ENCODE peak calls at places on chromosome 10, in ten cellular contexts. V is astrocyte of the spinal cord; B is lower lobe of right lung; S is left ventricle myocardium inferior; W is kidney epithelial cell; Z is CD4-positive, alpha-beta memory T cell; F is stomach; E is tibial artery; U is IMR-90; K is NT2/D1. C is an unnamed sample.
A peak's percentile ranks its signal among the peaks of the same experiment; 100 is the strongest.

GRCh38 chr10:70715853-70716795 is 43.8 kb downstream of the ADAMTS14 start:
- DNase-seq in E (no peak), S (no peak), K (no peak), U (peak; percentile 34), Z (peak; percentile 25), B (no peak), W (no peak), F (no peak), V (peak; percentile 73), C (no peak)

GRCh38 chr10:86341361-86341811 is 25.2 kb downstream of the GRID1 start:
- DNase-seq in B (peak; percentile 22), U (no peak), Z (no peak), W (no peak), K (no peak), F (no peak), S (no peak), E (no peak), V (no peak), C (no peak)

GRCh38 chr10:7738536-7739407 is 35.7 kb downstream of the ITIH2 start:
- DNase-seq in K (no peak), W (no peak), E (no peak), B (no peak), S (no peak), Z (no peak), U (no peak), V (no peak), F (no peak), C (no peak)

GRCh38 chr10:27558612-27559020 is 54.5 kb downstream of the RAB18 start:
- DNase-seq in S (peak; percentile 21), Z (no peak), V (peak; percentile 55), F (peak; percentile 42), K (peak; percentile 58), B (no peak), W (peak; percentile 10), E (no peak), U (peak; percentile 55), C (no peak)

GRCh38 chr10:95756796-95757657 is 1.1 kb downstream of the ENTPD1 start:
- DNase-seq in Z (no peak), B (no peak), U (no peak), V (no peak), E (no peak), F (no peak), K (no peak), W (no peak), S (no peak), C (no peak)

GRCh38 chr10:123408660-123409059 is 254.5 kb downstream of the BUB3 start:
- DNase-seq in Z (no peak), F (no peak), E (no peak), W (no peak), B (no peak), V (no peak), U (no peak), S (no peak), K (no peak), C (no peak)

GRCh38 chr10:607545-608196 is 81.8 kb downstream of the DIP2C start:
- DNase-seq in K (no peak), B (no peak), F (no peak), U (no peak), Z (no peak), W (no peak), V (no peak), E (no peak), S (no peak), C (no peak)

GRCh38 chr10:133274751-133275682 is 1.7 kb downstream of the ADAM8 start:
- DNase-seq in B (peak; percentile 67), F (peak; percentile 53), W (no peak), K (no peak), Z (peak; percentile 96), V (no peak), E (no peak), S (no peak), U (no peak), C (peak; percentile 88)

GRCh38 chr10:60521974-60522405 is 132.3 kb upstream of the ANK3 start:
- DNase-seq in E (no peak), U (peak; percentile 4), V (peak; percentile 89), W (peak; percentile 61), S (no peak), K (no peak), B (no peak), Z (no peak), F (no peak), C (peak; percentile 21)

GRCh38 chr10:89466599-89467035 is 52.2 kb downstream of the IFIT5 start:
- DNase-seq in W (peak; percentile 70), Z (no peak), S (no peak), B (no peak), K (no peak), U (peak; percentile 60), E (no peak), F (no peak), V (peak; percentile 65), C (peak; percentile 89)

GRCh38 chr10:13890617-13891541 is 304.1 kb downstream of the PRPF18 start:
- DNase-seq in V (peak; percentile 61), Z (no peak), U (peak; percentile 52), S (no peak), W (no peak), B (peak; percentile 73), F (no peak), E (peak; percentile 53), K (no peak), C (no peak)

GRCh38 chr10:13894412-13895093 is 307.8 kb downstream of the PRPF18 start:
- DNase-seq in K (no peak), W (no peak), F (no peak), Z (no peak), S (no peak), V (no peak), U (peak; percentile 41), B (no peak), E (no peak), C (no peak)

GRCh38 chr10:13893926-13894325 is 307.2 kb downstream of the PRPF18 start:
- DNase-seq in V (no peak), Z (no peak), U (peak; percentile 47), W (no peak), E (no peak), F (no peak), S (no peak), B (no peak), K (no peak), C (no peak)

GRCh38 chr10:13891542-13892431 is 305.0 kb downstream of the PRPF18 start:
- DNase-seq in B (peak; percentile 63), K (no peak), S (peak; percentile 35), W (no peak), Z (no peak), V (no peak), F (no peak), U (no peak), E (no peak), C (no peak)

DNA sequence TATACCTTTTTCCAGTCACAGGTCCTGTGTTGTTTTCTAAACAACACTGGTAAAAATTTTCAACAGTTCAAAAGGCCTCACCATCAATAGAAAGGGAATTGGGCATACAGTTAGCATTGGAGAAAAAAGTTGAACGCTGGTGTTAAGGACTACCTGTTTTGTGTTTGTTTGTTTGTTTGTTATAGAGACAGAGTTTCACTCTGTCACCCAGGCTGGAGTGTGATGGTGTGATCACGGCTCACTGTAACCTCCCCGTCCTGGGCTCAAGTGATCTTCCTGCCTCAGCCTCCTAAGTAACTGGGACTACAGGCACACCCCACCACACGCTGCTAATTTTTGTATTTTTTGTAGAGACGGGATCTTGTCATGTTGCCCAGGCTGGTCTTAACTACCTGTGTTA is 306.1 kb downstream of the PRPF18 start:
- DNase-seq in B (no peak), Z (no peak), F (no peak), V (no peak), K (no peak), S (no peak), W (no peak), E (no peak), U (no peak), C (no peak)
- H3K4me3 ChIP-seq in B (no peak overlapping the region), Z (no peak overlapping the region), F (no peak overlapping the region), V (no peak overlapping the region), K (no peak overlapping the region), S (no peak overlapping the region), W (no peak overlapping the region), E (no peak overlapping the region), U (no peak overlapping the region), C (no peak overlapping the region)

GRCh38 chr10:5030989-5031388 is 27.3 kb upstream of the AKR1C2 start:
- DNase-seq in B (no peak), K (no peak), W (no peak), V (no peak), E (no peak), Z (no peak), U (no peak), F (no peak), S (no peak), C (no peak)
- H3K4me3 ChIP-seq in B (no peak overlapping the region), K (no peak overlapping the region), W (no peak overlapping the region), V (no peak overlapping the region), E (no peak overlapping the region), Z (no peak overlapping the region), U (no peak overlapping the region), F (no peak overlapping the region), S (no peak overlapping the region), C (no peak overlapping the region)

GRCh38 chr10:131701131-131701947 is 199.5 kb upstream of the PPP2R2D start:
- DNase-seq in Z (no peak), V (no peak), F (no peak), K (no peak), E (no peak), B (no peak), S (no peak), W (no peak), U (no peak), C (no peak)

GRCh38 chr10:131703527-131703926 is 197.3 kb upstream of the PPP2R2D start:
- DNase-seq in S (no peak), Z (no peak), U (no peak), B (no peak), E (no peak), W (no peak), V (no peak), K (no peak), F (no peak), C (no peak)

GRCh38 chr10:131700506-131700905 is 200.3 kb upstream of the PPP2R2D start:
- DNase-seq in E (no peak), U (no peak), V (no peak), W (no peak), Z (no peak), S (no peak), F (no peak), B (no peak), K (no peak), C (no peak)

GRCh38 chr10:131703941-131704340 is 196.9 kb upstream of the PPP2R2D start:
- DNase-seq in V (no peak), W (no peak), U (no peak), F (no peak), K (no peak), E (no peak), B (no peak), Z (no peak), S (no peak), C (no peak)

GRCh38 chr10:131702521-131703356 is 198.1 kb upstream of the PPP2R2D start:
- DNase-seq in K (no peak), F (no peak), U (no peak), E (no peak), B (no peak), Z (no peak), V (no peak), S (no peak), W (no peak), C (no peak)
- H3K4me3 ChIP-seq in K (no peak overlapping the region), F (no peak overlapping the region), U (no peak overlapping the region), E (no peak overlapping the region), B (no peak overlapping the region), Z (no peak overlapping the region), V (no peak overlapping the region), S (no peak overlapping the region), W (no peak overlapping the region), C (no peak overlapping the region)

DNA sequence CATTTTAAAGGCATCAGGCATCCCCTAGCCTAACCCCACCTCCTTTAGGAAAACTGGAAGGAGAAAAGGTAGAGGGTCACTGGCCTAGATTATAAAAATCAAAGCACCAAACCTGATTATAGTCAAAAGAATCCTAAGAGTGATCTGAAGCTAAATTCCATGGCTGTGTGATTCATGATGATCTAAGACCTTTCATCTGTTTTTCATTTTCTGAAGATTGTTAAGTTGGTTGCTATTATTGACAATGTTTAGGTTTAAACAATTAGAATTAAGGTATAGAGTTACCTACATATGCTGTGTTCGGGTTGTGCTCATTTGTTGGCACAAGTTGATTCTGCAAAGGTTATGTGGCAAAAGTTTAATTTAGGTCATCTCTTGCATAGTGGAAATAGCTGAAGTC is 148.7 kb downstream of the BICC1 start:
- DNase-seq in K (no peak), E (no peak), B (no peak), Z (no peak), S (no peak), W (no peak), F (no peak), V (peak; percentile 78), U (peak; percentile 77), C (no peak)
- H3K4me3 ChIP-seq in K (no peak overlapping the region), E (no peak overlapping the region), B (no peak overlapping the region), Z (no peak overlapping the region), S (no peak overlapping the region), W (no peak overlapping the region), F (no peak overlapping the region), V (no peak overlapping the region), U (no peak overlapping the region), C (no peak overlapping the region)